ENCODE peak calls at places on chromosomes 3 and 15, in four cellular contexts. One of them, this sample, is unnamed.

GRCh38 chr3:13537926-13538325 is 11.0 kb upstream of the FBLN2 start:
- DNase-seq in fibroblast of pulmonary artery: peak
- DNase-seq in left lung: no peak
- DNase-seq in PC-3: peak
- DNase-seq in this sample: peak

GRCh38 chr15:51062736-51063135 is 32.0 kb downstream of the TNFAIP8L3 start:
- DNase-seq in fibroblast of pulmonary artery: no peak
- DNase-seq in left lung: no peak
- DNase-seq in PC-3: no peak
- DNase-seq in this sample: no peak

GRCh38 chr3:126850370-126851085 is 132.4 kb upstream of the PLXNA1 start:
- DNase-seq in fibroblast of pulmonary artery: peak
- DNase-seq in left lung: no peak
- DNase-seq in PC-3: no peak
- DNase-seq in this sample: peak

GRCh38 chr15:35061171-35062163 is 23.6 kb downstream of the NANOGP8 start:
- DNase-seq in fibroblast of pulmonary artery: no peak
- DNase-seq in left lung: no peak
- DNase-seq in PC-3: peak
- DNase-seq in this sample: no peak

GRCh38 chr3:186824430-186825139 is 17.9 kb upstream of the ADIPOQ start:
- DNase-seq in fibroblast of pulmonary artery: no peak
- DNase-seq in left lung: no peak
- DNase-seq in PC-3: no peak
- DNase-seq in this sample: no peak

GRCh38 chr3:131544557-131544956 is 41.8 kb upstream of the MRPL3 start:
- DNase-seq in fibroblast of pulmonary artery: no peak
- DNase-seq in left lung: no peak
- DNase-seq in PC-3: peak
- DNase-seq in this sample: no peak

GRCh38 chr3:17155951-17156350 is 271.2 kb downstream of the PLCL2 start:
- DNase-seq in fibroblast of pulmonary artery: no peak
- DNase-seq in left lung: no peak
- DNase-seq in PC-3: no peak
- DNase-seq in this sample: no peak

GRCh38 chr15:98505611-98506031 is 142.7 kb upstream of the IGF1R start:
- DNase-seq in fibroblast of pulmonary artery: no peak
- DNase-seq in left lung: no peak
- DNase-seq in PC-3: no peak
- DNase-seq in this sample: no peak

GRCh38 chr3:149609595-149609994 is 48.2 kb downstream of the WWTR1 start:
- DNase-seq in fibroblast of pulmonary artery: no peak
- DNase-seq in left lung: no peak
- DNase-seq in PC-3: no peak
- DNase-seq in this sample: no peak

GRCh38 chr3:157856078-157856939 is 249.9 kb downstream of the SHOX2 start:
- DNase-seq in fibroblast of pulmonary artery: no peak
- DNase-seq in left lung: no peak
- DNase-seq in PC-3: peak
- DNase-seq in this sample: no peak

GRCh38 chr3:16290827-16291196 is 25.8 kb downstream of the OXNAD1 start:
- DNase-seq in fibroblast of pulmonary artery: no peak
- DNase-seq in left lung: no peak
- DNase-seq in PC-3: no peak
- DNase-seq in this sample: no peak

GRCh38 chr3:39154323-39155021 is 1.1 kb upstream of the CSRNP1 start:
- DNase-seq in fibroblast of pulmonary artery: no peak
- DNase-seq in left lung: no peak
- DNase-seq in PC-3: no peak
- DNase-seq in this sample: no peak

GRCh38 chr15:38226867-38227266 is 25.8 kb upstream of the SPRED1 start:
- DNase-seq in fibroblast of pulmonary artery: peak
- DNase-seq in left lung: no peak
- DNase-seq in PC-3: peak
- DNase-seq in this sample: no peak

GRCh38 chr3:140442621-140443020 is 235.2 kb upstream of the TRIM42 start:
- DNase-seq in fibroblast of pulmonary artery: no peak
- DNase-seq in left lung: no peak
- DNase-seq in PC-3: no peak
- DNase-seq in this sample: no peak

GRCh38 chr3:195563317-195563716 is 20.2 kb upstream of the PPP1R2 start:
- DNase-seq in fibroblast of pulmonary artery: no peak
- DNase-seq in left lung: no peak
- DNase-seq in PC-3: no peak
- DNase-seq in this sample: no peak

DNA sequence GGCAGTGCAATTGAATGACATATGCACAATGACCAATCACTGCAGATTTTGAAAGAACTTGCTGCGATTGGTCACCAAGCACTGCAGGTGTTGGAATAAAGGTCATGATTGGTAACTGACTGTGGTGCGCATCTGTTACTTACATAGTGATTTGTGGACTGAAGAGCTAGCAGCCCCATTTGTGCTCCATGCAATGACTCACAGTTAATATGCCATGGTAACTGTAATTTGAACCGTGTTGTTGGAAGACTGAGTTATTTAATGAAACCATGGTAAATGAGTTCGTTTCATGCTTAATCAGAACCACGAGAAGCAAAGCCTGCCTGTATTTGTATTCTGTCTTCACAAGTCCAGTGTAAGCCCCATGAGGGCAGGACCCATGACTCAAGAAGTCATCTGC is 220.5 kb downstream of the TJP1 start:
- DNase-seq in fibroblast of pulmonary artery: no peak
- DNase-seq in left lung: no peak
- DNase-seq in PC-3: peak
- DNase-seq in this sample: no peak
- TF ChIP-seq CTCF in fibroblast of pulmonary artery: no peak
- TF ChIP-seq CTCF in left lung: no peak
- TF ChIP-seq CTCF in PC-3: no peak
- TF ChIP-seq CTCF in this sample: no peak

GRCh38 chr3:184808021-184808420 is 3.9 kb upstream of the VPS8 start:
- DNase-seq in fibroblast of pulmonary artery: no peak
- DNase-seq in left lung: no peak
- DNase-seq in PC-3: no peak
- DNase-seq in this sample: no peak
- TF ChIP-seq CTCF in fibroblast of pulmonary artery: no peak
- TF ChIP-seq CTCF in left lung: no peak
- TF ChIP-seq CTCF in PC-3: peak
- TF ChIP-seq CTCF in this sample: peak

GRCh38 chr3:46130631-46131310 is 77.3 kb downstream of the CCR1 start:
- DNase-seq in fibroblast of pulmonary artery: no peak
- DNase-seq in left lung: no peak
- DNase-seq in PC-3: no peak
- DNase-seq in this sample: no peak
- TF ChIP-seq CTCF in fibroblast of pulmonary artery: no peak
- TF ChIP-seq CTCF in left lung: no peak
- TF ChIP-seq CTCF in PC-3: no peak
- TF ChIP-seq CTCF in this sample: no peak

GRCh38 chr3:117549716-117550115 is 840.1 kb downstream of the TUSC7 start:
- DNase-seq in fibroblast of pulmonary artery: no peak
- DNase-seq in left lung: no peak
- DNase-seq in PC-3: peak
- DNase-seq in this sample: no peak
- TF ChIP-seq CTCF in fibroblast of pulmonary artery: no peak
- TF ChIP-seq CTCF in left lung: no peak
- TF ChIP-seq CTCF in PC-3: peak
- TF ChIP-seq CTCF in this sample: no peak

GRCh38 chr15:92035961-92036360 is 182.5 kb downstream of the SLCO3A1 start:
- DNase-seq in fibroblast of pulmonary artery: no peak
- DNase-seq in left lung: no peak
- DNase-seq in PC-3: no peak
- DNase-seq in this sample: no peak
- TF ChIP-seq CTCF in fibroblast of pulmonary artery: no peak
- TF ChIP-seq CTCF in left lung: no peak
- TF ChIP-seq CTCF in PC-3: no peak
- TF ChIP-seq CTCF in this sample: no peak

DNA sequence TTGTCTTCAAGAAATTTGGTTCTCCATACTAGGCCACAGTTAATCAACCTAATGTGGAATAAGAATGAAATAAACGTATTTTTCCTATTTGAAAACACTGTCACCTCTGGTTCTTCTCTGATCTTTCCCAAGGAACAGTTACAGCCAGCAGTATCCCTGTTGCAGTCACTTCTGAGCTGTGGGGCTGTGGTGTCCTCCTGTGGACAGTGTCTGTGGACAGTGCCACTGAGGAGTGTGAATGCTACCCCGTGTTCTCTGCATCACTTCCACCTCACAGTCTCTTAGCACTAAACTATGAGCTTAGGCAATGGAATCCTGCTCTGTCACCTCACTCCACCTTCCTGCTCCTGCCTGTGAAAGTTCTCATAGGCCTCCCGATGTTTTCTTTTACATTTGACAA is 817.5 kb downstream of the VGLL3 start:
- DNase-seq in fibroblast of pulmonary artery: no peak
- DNase-seq in left lung: no peak
- DNase-seq in PC-3: no peak
- DNase-seq in this sample: no peak
- TF ChIP-seq CTCF in fibroblast of pulmonary artery: no peak
- TF ChIP-seq CTCF in left lung: no peak
- TF ChIP-seq CTCF in PC-3: no peak
- TF ChIP-seq CTCF in this sample: no peak

GRCh38 chr3:58237238-58237939 is at the start of gene ABHD6:
- DNase-seq in fibroblast of pulmonary artery: peak
- DNase-seq in left lung: peak
- DNase-seq in PC-3: peak
- DNase-seq in this sample: no peak
- TF ChIP-seq CTCF in fibroblast of pulmonary artery: no peak
- TF ChIP-seq CTCF in left lung: no peak
- TF ChIP-seq CTCF in PC-3: peak
- TF ChIP-seq CTCF in this sample: no peak